ENCODE peak calls at places on chromosomes 7 and 10, in four cellular contexts. L is K562, I is sigmoid colon, B is SK-N-SH. N is an unnamed sample.

GRCh38 chr7:43649755-43650274 is 66.9 kb downstream of the STK17A start:
- DNase-seq in L (no peak), I (no peak), B (no peak), N (peak)

GRCh38 chr10:67079126-67079525 is 153.3 kb downstream of the LRRTM3 start:
- DNase-seq in L (no peak), I (no peak), B (peak), N (no peak)

GRCh38 chr7:70459546-70459945 is 672.4 kb upstream of the GALNT17 start:
- DNase-seq in L (no peak), I (no peak), B (no peak), N (no peak)

GRCh38 chr7:96723622-96724021 is 14.0 kb upstream of the SEM1 start:
- DNase-seq in L (no peak), I (no peak), B (no peak), N (no peak)

GRCh38 chr7:921071-921461 is 33.4 kb downstream of the ADAP1 start:
- DNase-seq in L (no peak), I (no peak), B (no peak), N (no peak)

GRCh38 chr10:35423505-35424306 is 87.4 kb downstream of the CCNY start:
- DNase-seq in L (no peak), I (no peak), B (no peak), N (no peak)

GRCh38 chr7:26250239-26250638 is 41.4 kb upstream of the SNX10 start:
- DNase-seq in L (no peak), I (no peak), B (no peak), N (no peak)

GRCh38 chr10:26790596-26790995 is 70.2 kb downstream of the ABI1 start:
- DNase-seq in L (no peak), I (no peak), B (no peak), N (no peak)

GRCh38 chr7:144820557-144820956 is 15.3 kb downstream of the TPK1 start:
- DNase-seq in L (no peak), I (no peak), B (no peak), N (no peak)

GRCh38 chr10:98344589-98345038 is 70.4 kb downstream of the PYROXD2 start:
- DNase-seq in L (no peak), I (peak), B (no peak), N (peak)

GRCh38 chr7:63023182-63023787 is 975.4 kb upstream of the ZNF722 start:
- DNase-seq in L (no peak), I (no peak), B (no peak), N (no peak)

GRCh38 chr7:139749545-139749944 is 28.3 kb downstream of the HIPK2 start:
- DNase-seq in L (no peak), I (no peak), B (no peak), N (no peak)

GRCh38 chr10:60093317-60093716 is 187.0 kb upstream of the CCDC6 start:
- DNase-seq in L (no peak), I (no peak), B (no peak), N (no peak)

GRCh38 chr10:18214692-18215563 is 74.7 kb downstream of the CACNB2 start:
- DNase-seq in L (peak), I (peak), B (peak), N (peak)

GRCh38 chr7:75575488-75576112 is 83.5 kb downstream of the SPDYE5 start:
- DNase-seq in L (no peak), I (no peak), B (peak), N (no peak)

GRCh38 chr7:130069179-130069977 is 956 bp upstream of the KLHDC10 start:
- DNase-seq in L (no peak), I (no peak), B (no peak), N (no peak)

GRCh38 chr10:69101451-69102095 is 13.7 kb downstream of the SRGN start:
- DNase-seq in L (no peak), I (no peak), B (no peak), N (no peak)

GRCh38 chr10:1057106-1057657 is 997 bp downstream of the WDR37 start:
- DNase-seq in L (no peak), I (no peak), B (no peak), N (no peak)

GRCh38 chr7:32239764-32240163 is 169.6 kb upstream of the PDE1C start:
- DNase-seq in L (no peak), I (no peak), B (no peak), N (no peak)

GRCh38 chr10:98055875-98056516 is 25.6 kb upstream of the CRTAC1 start:
- DNase-seq in L (peak), I (no peak), B (no peak), N (no peak)

GRCh38 chr7:129225206-129225930 is 538 bp downstream of the AHCYL2 start:
- DNase-seq in L (peak), I (peak), B (no peak), N (peak)

GRCh38 chr7:41711283-41712064 is 8.6 kb upstream of the INHBA start:
- DNase-seq in L (peak), I (no peak), B (peak), N (peak)

GRCh38 chr7:78134256-78134655 is 335.7 kb downstream of the PHTF2 start:
- DNase-seq in L (peak), I (no peak), B (peak), N (no peak)

GRCh38 chr10:58856508-58857240 is 319.8 kb upstream of the PHYHIPL start:
- DNase-seq in L (no peak), I (no peak), B (no peak), N (no peak)

GRCh38 chr10:132812544-132812943 is 26.6 kb upstream of the NKX6-2 start:
- DNase-seq in L (no peak), I (peak), B (no peak), N (peak)

GRCh38 chr7:39827571-39827970 is 122.5 kb upstream of the CDK13 start:
- DNase-seq in L (no peak), I (no peak), B (no peak), N (no peak)

GRCh38 chr10:93026072-93026471 is 34.5 kb upstream of the CYP26C1 start:
- DNase-seq in L (no peak), I (no peak), B (no peak), N (no peak)

GRCh38 chr7:130560972-130561371 is 69.1 kb downstream of the MEST start:
- DNase-seq in L (no peak), I (no peak), B (no peak), N (no peak)

GRCh38 chr7:30738026-30738915 is 13.7 kb upstream of the INMT start:
- DNase-seq in L (no peak), I (no peak), B (no peak), N (no peak)

GRCh38 chr10:27446091-27446918 is 57.8 kb upstream of the RAB18 start:
- DNase-seq in L (no peak), I (no peak), B (peak), N (no peak)

GRCh38 chr7:73941836-73942551 is 81.0 kb downstream of the TMEM270 start:
- DNase-seq in L (no peak), I (no peak), B (no peak), N (no peak)

GRCh38 chr7:6536262-6536770 is 14.9 kb downstream of the GRID2IP start:
- DNase-seq in L (no peak), I (no peak), B (peak), N (peak)

GRCh38 chr10:11173062-11173461 is 155.4 kb downstream of the CELF2 start:
- DNase-seq in L (no peak), I (no peak), B (no peak), N (no peak)

GRCh38 chr10:124296121-124296812 is 122.5 kb downstream of the OAT start:
- DNase-seq in L (no peak), I (peak), B (peak), N (no peak)

GRCh38 chr7:51376420-51377092 is 59.9 kb upstream of the COBL start:
- DNase-seq in L (peak), I (no peak), B (no peak), N (no peak)

GRCh38 chr10:80371462-80371861 is 14.9 kb downstream of the DYDC2 start:
- DNase-seq in L (no peak), I (no peak), B (no peak), N (no peak)

GRCh38 chr10:80373566-80373965 is 17.0 kb downstream of the DYDC2 start:
- DNase-seq in L (no peak), I (no peak), B (no peak), N (no peak)

GRCh38 chr10:80372675-80373074 is 16.1 kb downstream of the DYDC2 start:
- DNase-seq in L (no peak), I (no peak), B (no peak), N (no peak)
- TF ChIP-seq EP300 in L (no peak), I (no peak), B (no peak), N (no peak)

GRCh38 chr7:125468855-125469174 is 539.2 kb upstream of the POT1 start:
- DNase-seq in L (no peak), I (no peak), B (peak), N (no peak)
- TF ChIP-seq POLR2AphosphoS5 in L (no peak), I (no peak), B (no peak), N (no peak)

GRCh38 chr10:13299437-13300287 is at the start of gene PHYH:
- DNase-seq in L (peak), I (peak), B (peak), N (peak)
- TF ChIP-seq EP300 in L (no peak), I (no peak), B (no peak), N (no peak)

GRCh38 chr7:4698707-4699275 is 16.7 kb downstream of the FOXK1 start:
- DNase-seq in L (no peak), I (no peak), B (no peak), N (no peak)

GRCh38 chr7:4702961-4703512 is 20.9 kb downstream of the FOXK1 start:
- DNase-seq in L (no peak), I (no peak), B (no peak), N (no peak)

GRCh38 chr7:4699897-4700296 is 17.8 kb downstream of the FOXK1 start:
- DNase-seq in L (no peak), I (no peak), B (no peak), N (no peak)

GRCh38 chr7:4703532-4703931 is 21.4 kb downstream of the FOXK1 start:
- DNase-seq in L (no peak), I (no peak), B (no peak), N (no peak)

GRCh38 chr7:4700577-4701235 is 18.6 kb downstream of the FOXK1 start:
- DNase-seq in L (no peak), I (no peak), B (no peak), N (no peak)
- TF ChIP-seq POLR2AphosphoS5 in L (no peak), I (peak), B (no peak), N (peak)

DNA sequence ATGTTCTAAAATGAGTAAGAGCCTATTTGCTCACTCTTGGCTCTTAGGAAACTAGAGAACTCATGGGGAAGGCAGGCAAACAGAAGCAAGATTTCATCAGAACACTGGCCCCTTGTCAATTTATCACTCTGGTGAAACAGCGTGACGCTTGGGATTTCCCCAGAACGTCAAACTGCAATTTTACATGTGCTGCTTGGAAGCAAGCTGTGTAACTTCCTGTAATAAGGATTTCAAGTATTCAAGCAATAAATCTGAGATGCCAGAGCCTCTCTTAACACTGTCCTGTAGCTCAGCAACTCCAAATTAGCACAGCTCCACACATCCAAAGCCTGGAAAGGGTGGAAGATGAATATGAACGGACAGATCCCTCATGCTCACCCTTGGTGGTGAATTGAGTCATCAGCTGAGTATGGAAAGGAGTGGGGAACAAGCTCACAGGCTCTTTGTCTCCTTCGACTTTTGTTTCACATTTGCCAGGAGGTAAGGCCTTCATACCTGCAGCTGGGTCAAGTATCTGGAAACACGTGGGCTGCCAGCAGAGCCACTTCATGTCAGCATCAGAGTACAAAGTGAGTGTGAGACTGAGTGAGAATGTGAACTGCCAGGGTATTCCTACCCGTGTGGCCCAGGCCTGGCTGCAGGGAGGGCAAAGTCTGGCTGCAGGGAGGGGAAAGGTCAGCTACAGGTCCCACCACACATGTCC is 140.4 kb upstream of the NAMPT start:
- DNase-seq in L (no peak), I (peak), B (no peak), N (peak)
- TF ChIP-seq EP300 in L (peak), I (peak), B (peak), N (peak)

DNA sequence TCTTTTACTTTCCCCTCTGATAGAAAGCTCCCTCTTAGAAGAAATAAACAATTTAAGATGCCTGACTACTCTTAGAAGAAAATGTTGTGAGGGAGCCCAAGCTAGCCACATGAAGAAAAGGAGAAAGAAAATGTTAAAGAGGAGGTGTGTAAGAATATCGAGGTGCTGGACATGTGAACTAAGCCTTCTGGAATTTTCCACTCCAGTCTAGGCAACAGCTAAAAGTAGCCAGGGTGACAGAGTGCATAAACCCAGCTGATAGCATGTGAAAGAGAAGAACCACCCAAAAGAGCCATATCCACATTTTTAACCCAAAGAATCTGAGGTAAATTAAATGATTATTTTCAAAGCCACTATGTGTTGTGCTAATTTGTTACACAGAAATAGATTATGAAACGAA is 1690.6 kb upstream of the LRRTM3 start:
- DNase-seq in L (no peak), I (no peak), B (no peak), N (no peak)
- TF ChIP-seq POLR2AphosphoS5 in L (no peak), I (no peak), B (no peak), N (no peak)

DNA sequence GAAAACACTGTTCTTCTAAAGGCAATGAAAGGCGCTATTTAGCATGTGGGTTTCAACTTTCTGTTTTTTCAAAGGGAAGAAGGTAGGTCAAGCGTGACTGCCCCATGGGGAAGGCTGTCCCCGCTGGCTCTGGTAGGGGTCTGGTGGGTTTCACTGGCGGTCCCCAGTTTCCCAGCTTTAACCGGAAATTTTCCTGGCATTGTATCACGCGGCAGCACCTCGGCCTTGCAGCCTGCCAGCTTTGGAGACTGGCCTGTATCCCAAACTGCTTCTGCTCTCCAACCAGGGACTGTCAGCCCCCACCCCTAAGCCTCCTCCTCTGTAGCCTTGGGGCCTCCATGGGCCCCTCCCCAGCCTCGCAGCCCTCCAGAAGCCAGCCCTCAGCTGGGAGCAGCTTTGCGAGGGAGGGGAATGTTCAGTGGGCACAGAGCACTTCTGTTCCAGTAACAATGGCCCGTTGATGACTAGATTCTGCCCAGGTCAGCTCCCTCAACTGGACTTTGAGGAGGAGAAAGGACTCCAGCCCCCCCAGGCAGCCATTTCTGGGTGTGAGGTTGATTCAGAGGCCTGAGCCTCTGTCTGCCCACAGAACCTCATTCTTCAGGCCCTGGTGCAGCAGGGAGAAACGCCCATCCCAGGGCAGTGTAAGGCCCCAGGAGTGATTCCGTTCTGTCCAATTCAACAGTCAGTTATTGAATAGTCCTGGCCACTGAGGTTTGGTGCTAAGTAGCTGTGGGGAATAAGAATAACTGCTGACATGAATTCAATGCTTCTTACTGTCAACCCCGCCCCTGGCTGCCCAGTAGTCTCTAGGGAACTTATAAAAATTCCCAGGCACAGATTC is 17.1 kb downstream of the CHST3 start:
- DNase-seq in L (no peak), I (peak), B (peak), N (no peak)
- TF ChIP-seq EP300 in L (no peak), I (no peak), B (no peak), N (no peak)

GRCh38 chr7:93943816-93944540 is 22.4 kb downstream of the GNG11 start:
- DNase-seq in L (no peak), I (no peak), B (no peak), N (no peak)

GRCh38 chr7:93945756-93946540 is 24.4 kb downstream of the GNG11 start:
- DNase-seq in L (no peak), I (no peak), B (no peak), N (no peak)

GRCh38 chr7:93948106-93948505 is 26.6 kb downstream of the GNG11 start:
- DNase-seq in L (no peak), I (no peak), B (no peak), N (no peak)

GRCh38 chr7:93944673-93945072 is 23.1 kb downstream of the GNG11 start:
- DNase-seq in L (no peak), I (no peak), B (peak), N (no peak)

GRCh38 chr7:93945083-93945482 is 23.5 kb downstream of the GNG11 start:
- DNase-seq in L (no peak), I (no peak), B (no peak), N (no peak)
- TF ChIP-seq POLR2AphosphoS5 in L (no peak), I (no peak), B (no peak), N (no peak)

DNA sequence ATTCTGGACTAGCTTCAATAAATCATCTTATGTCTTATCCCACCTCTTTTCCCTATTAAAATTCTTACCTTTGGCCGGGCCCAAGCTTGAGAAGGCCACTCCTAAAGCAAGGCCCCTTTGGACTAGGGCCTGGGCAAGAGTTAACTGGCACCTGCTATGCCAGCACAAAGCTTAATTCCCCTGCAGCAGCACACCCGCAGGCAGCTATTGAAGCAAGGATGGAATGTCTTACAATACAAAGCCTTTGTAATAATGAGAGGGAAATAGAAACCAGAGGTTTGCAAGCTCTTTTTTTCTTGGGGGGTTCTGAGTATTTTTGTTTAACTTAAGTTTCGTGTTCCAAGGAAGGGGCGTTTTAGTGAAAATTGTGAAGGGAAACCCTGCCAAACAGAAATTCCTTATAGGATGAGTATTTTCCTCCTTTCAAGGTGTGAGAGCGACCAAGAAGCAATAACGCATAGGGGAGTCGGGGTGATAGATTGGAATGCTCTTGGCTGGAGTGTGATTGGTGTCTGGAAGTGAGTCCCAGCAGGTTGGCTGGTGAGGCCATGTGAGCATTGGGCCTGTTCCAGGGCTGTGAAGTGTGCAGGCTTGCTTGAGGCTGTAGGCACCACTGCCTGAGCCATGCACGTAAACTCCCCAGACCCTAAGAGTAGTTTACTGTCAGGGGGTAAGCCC is 148.5 kb downstream of the KIAA1217 start:
- DNase-seq in L (no peak), I (no peak), B (no peak), N (no peak)
- TF ChIP-seq EP300 in L (no peak), I (no peak), B (no peak), N (no peak)

GRCh38 chr7:150323682-150324365 is 479 bp upstream of the ACTR3C start:
- DNase-seq in L (peak), I (no peak), B (peak), N (no peak)

GRCh38 chr7:150326657-150327268 is 3.4 kb upstream of the ACTR3C start:
- DNase-seq in L (no peak), I (no peak), B (no peak), N (no peak)

GRCh38 chr7:150325901-150326300 is 2.6 kb upstream of the ACTR3C start:
- DNase-seq in L (peak), I (no peak), B (no peak), N (no peak)

GRCh38 chr7:150324366-150324961 is 1.1 kb upstream of the ACTR3C start:
- DNase-seq in L (peak), I (no peak), B (peak), N (no peak)

DNA sequence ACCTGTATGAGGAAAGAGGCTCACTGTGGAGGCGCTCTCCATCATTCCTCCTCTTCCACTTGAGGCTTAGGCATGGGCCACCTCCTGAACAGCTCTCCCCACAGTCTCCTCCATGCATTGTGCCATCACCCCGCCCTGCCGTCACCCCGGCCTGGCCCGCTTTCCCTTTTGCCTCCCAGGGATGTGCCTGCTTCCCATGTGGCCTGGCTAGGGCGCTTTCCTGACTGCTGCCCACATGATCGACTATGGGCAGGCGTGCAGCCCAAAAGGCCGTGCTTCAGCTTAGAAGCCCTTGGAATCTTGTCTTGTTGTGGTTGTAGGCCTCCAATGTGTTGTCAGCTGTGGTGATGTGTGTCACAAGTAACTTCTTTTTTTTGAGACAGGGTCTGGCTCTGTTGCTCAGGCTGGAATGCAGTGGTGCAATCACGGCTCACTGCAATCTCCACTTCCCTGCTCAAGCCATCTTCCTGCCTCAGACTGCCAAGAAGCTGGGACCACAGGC is 1.8 kb upstream of the ACTR3C start:
- DNase-seq in L (peak), I (no peak), B (no peak), N (no peak)
- TF ChIP-seq POLR2AphosphoS5 in L (no peak), I (no peak), B (no peak), N (peak)